ENCODE peak calls at places on chromosomes 3 and 15, in eight cellular contexts. Z, O, G, L, C, T, I and Q are unnamed samples.

GRCh38 chr3:139473155-139473771 is 3.1 kb downstream of the RBP2 start:
- DNase-seq in L (peak), C (no peak), G (no peak), Z (no peak), I (no peak), O (no peak), T (no peak), Q (no peak)

GRCh38 chr3:129592362-129593150 is 13.9 kb downstream of the PLXND1 start:
- DNase-seq in I (peak), G (peak), O (peak), C (no peak), T (peak), L (peak), Z (no peak), Q (no peak)

GRCh38 chr15:40969363-40969762 is 16.1 kb downstream of the CHAC1 start:
- DNase-seq in G (no peak), C (no peak), T (no peak), L (no peak), Z (no peak), O (no peak), I (peak), Q (no peak)

GRCh38 chr15:66758844-66759243 is 56.8 kb downstream of the SMAD6 start:
- DNase-seq in G (no peak), C (no peak), Z (no peak), I (no peak), O (no peak), T (no peak), L (no peak), Q (peak)

GRCh38 chr15:30922469-30923311 is 19.0 kb downstream of the FAN1 start:
- DNase-seq in O (no peak), I (peak), L (no peak), Z (peak), G (no peak), T (peak), C (peak), Q (peak)

GRCh38 chr3:129085165-129085715 is 24.7 kb downstream of the GP9 start:
- DNase-seq in T (no peak), L (no peak), G (no peak), O (no peak), C (no peak), Z (no peak), I (no peak), Q (no peak)

GRCh38 chr15:64067564-64068030 is 21.3 kb upstream of the DAPK2 start:
- DNase-seq in C (no peak), Z (peak), I (peak), T (peak), L (peak), O (peak), G (no peak), Q (peak)

GRCh38 chr3:163953526-163953925 is 1124.8 kb downstream of the SI start:
- DNase-seq in T (no peak), G (peak), Z (no peak), O (no peak), C (no peak), L (no peak), I (peak), Q (no peak)

GRCh38 chr15:92168284-92168683 is 225.4 kb upstream of the ST8SIA2 start:
- DNase-seq in I (no peak), C (no peak), Z (no peak), G (no peak), O (no peak), L (no peak), T (no peak), Q (no peak)

GRCh38 chr15:78415284-78415683 is 22.7 kb upstream of the IREB2 start:
- DNase-seq in O (no peak), Z (peak), I (peak), C (no peak), L (peak), T (peak), G (no peak), Q (peak)

GRCh38 chr3:57060089-57060829 is at the start of gene SPATA12:
- DNase-seq in T (peak), O (peak), I (peak), Z (peak), C (peak), L (peak), G (peak), Q (peak)

GRCh38 chr3:142586803-142587406 is 8.4 kb upstream of the ATR start:
- DNase-seq in G (no peak), C (no peak), O (no peak), I (no peak), L (peak), Z (peak), T (peak), Q (peak)

GRCh38 chr15:31216210-31216911 is 110.3 kb upstream of the KLF13 start:
- DNase-seq in I (peak), C (no peak), Z (peak), L (peak), T (no peak), O (peak), G (peak), Q (peak)

GRCh38 chr3:197809356-197810020 is 18.4 kb downstream of the LRCH3 start:
- DNase-seq in T (no peak), C (peak), G (no peak), O (no peak), Z (peak), I (no peak), L (peak), Q (peak)

GRCh38 chr15:75649848-75650247 is 2.1 kb downstream of the SNX33 start:
- DNase-seq in T (no peak), O (no peak), G (no peak), I (peak), Z (no peak), C (no peak), L (no peak), Q (no peak)

GRCh38 chr3:110341047-110341446 is 730.6 kb upstream of the NECTIN3 start:
- DNase-seq in T (no peak), O (no peak), C (peak), L (peak), I (no peak), G (no peak), Z (peak), Q (peak)

GRCh38 chr3:52225452-52226228 is at the start of gene TLR9:
- DNase-seq in Z (no peak), G (peak), C (no peak), O (no peak), T (no peak), L (no peak), I (no peak), Q (no peak)

GRCh38 chr3:69174871-69175737 is 52.7 kb upstream of the LMOD3 start:
- DNase-seq in Z (no peak), G (no peak), C (no peak), L (peak), O (no peak), I (no peak), T (no peak), Q (peak)

GRCh38 chr3:174436367-174436766 is 422.8 kb upstream of the NAALADL2 start:
- DNase-seq in G (no peak), O (no peak), T (no peak), I (no peak), C (no peak), L (peak), Z (no peak), Q (no peak)

GRCh38 chr15:69035205-69035917 is 20.9 kb downstream of the NOX5 start:
- DNase-seq in Z (no peak), C (no peak), I (no peak), T (peak), O (no peak), L (no peak), G (no peak), Q (peak)
- TF ChIP-seq CTCF in Z (no peak), C (no peak), I (no peak), T (peak), O (peak), L (peak), G (no peak), Q (peak)

GRCh38 chr3:21995079-21995607 is 244.1 kb upstream of the ZNF385D start:
- DNase-seq in T (no peak), O (no peak), L (no peak), Z (no peak), C (no peak), G (no peak), I (no peak), Q (no peak)

GRCh38 chr3:21989643-21990042 is 238.6 kb upstream of the ZNF385D start:
- DNase-seq in L (no peak), T (no peak), I (no peak), C (no peak), Z (no peak), O (no peak), G (no peak), Q (no peak)
- H3K4me3 ChIP-seq in L (no peak), T (no peak), I (no peak), C (no peak), Z (no peak), O (no peak), G (no peak), Q (no peak)

GRCh38 chr3:9248232-9249191 is 934 bp downstream of the SRGAP3 start:
- DNase-seq in T (no peak), Z (no peak), I (no peak), C (no peak), O (no peak), G (no peak), L (no peak), Q (peak)

GRCh38 chr3:9247361-9248231 is 1.9 kb downstream of the SRGAP3 start:
- DNase-seq in C (no peak), L (no peak), T (no peak), O (no peak), Z (no peak), I (no peak), G (no peak), Q (no peak)

GRCh38 chr3:9251055-9251786 is 1.8 kb upstream of the SRGAP3 start:
- DNase-seq in L (no peak), O (peak), C (no peak), G (no peak), T (no peak), I (no peak), Z (no peak), Q (no peak)

GRCh38 chr3:9249273-9250192 is at the start of gene SRGAP3:
- DNase-seq in T (peak), C (peak), L (peak), O (peak), G (peak), I (peak), Z (peak), Q (peak)

DNA sequence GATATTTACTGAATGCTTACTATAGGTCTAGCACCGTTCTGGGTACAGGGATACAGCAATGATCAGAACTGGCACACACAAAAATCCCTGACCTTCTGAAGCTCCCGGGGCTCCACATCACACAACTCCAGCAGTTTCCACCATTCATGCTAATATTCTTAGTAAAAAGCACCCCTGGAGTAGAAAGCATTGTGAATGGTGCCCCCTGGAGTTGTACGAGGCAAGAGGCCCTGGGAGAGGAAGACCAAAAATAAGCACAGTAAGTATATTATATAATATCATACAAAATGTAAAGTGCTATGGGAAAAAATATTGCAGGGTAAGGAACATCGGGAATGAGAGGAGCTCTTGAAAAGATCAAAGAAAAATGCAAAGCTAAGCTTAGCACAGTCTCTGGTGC is 790 bp upstream of the SRGAP3 start:
- DNase-seq in T (no peak), I (no peak), O (no peak), L (no peak), G (no peak), C (no peak), Z (no peak), Q (no peak)
- TF ChIP-seq CTCF in T (no peak), I (no peak), O (peak), L (peak), G (no peak), C (peak), Z (peak), Q (no peak)

GRCh38 chr15:56805466-56806146 is 72.3 kb upstream of the ZNF280D start:
- DNase-seq in O (no peak), G (no peak), I (no peak), L (peak), C (peak), Z (peak), T (peak), Q (peak)
- H3K4me3 ChIP-seq in O (no peak), G (no peak), I (no peak), L (no peak), C (no peak), Z (peak), T (no peak), Q (peak)

DNA sequence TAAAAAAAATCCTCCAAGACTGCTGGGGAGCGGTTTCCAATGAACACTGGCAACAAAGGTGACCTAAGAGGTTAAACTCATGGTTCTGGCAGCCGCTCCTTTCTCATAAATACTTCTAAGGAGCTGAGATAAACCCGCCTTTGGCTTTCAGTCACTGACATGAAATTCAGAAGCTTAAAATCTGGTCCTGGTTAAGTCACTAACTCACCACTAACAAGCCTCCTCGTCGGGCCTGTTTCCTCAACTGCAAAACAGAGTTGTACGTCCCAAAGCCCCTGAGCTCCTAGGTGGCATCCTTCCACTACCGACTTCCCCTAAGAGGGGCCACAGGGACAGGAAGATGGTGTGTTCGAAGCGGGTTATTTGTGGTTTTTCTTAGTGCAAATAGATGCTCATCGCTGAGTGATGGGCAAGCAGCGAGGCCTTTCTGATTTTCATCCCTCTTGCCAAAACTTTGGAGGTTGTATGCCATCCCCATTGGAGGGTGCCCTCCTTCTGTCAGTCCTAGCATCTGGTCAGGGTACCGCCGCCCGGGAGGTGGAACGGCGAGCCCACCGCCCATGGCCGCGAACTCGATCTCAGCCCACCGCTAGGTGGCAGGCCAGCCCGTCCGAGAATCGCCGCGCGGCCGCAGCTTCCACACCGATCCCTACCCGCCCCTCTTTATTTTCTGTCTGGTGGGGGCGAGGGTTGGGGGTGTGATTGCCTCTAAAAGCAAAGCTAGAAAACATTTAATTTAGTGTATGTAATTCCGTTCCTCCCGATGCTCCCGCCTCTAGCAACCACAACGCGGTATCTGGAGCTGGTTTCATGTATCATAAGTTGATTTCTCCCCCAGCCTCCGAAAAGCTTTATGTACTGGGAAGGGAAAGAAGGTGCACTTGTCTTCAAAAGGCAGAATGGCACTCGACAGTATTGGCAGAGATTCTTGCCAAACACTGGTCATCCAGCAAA is 4.5 kb downstream of the BCL6 start:
- DNase-seq in Z (peak), C (peak), T (peak), G (peak), I (peak), O (peak), L (peak), Q (peak)
- TF ChIP-seq CTCF in Z (peak), C (peak), T (peak), G (peak), I (peak), O (peak), L (peak), Q (peak)

DNA sequence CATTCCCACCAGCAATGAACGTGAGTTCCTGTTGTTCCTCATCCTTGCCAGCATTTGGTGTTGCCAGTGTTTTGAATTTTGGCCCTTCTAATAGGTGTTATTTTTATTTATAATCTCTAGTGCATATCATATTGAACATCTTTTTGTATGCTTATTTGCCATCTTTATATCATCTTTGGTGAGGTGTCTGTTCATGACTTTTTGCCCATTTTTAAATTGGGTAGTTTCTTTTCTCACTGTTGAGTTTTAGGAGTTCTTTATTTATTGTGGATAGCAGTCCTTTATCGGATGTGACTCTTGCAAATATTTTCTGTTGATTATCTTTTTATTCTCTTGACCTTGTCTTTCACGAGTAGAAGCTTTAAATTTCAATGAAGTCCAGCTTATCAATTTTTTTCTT is 60.2 kb upstream of the ATP13A3 start:
- DNase-seq in C (no peak), Z (no peak), O (no peak), L (no peak), G (no peak), T (no peak), I (no peak), Q (no peak)
- H3K4me3 ChIP-seq in C (no peak), Z (no peak), O (no peak), L (no peak), G (no peak), T (no peak), I (no peak), Q (no peak)

GRCh38 chr3:188528390-188528789 is 374.4 kb downstream of the LPP start:
- DNase-seq in O (no peak), Z (no peak), C (no peak), L (peak), G (no peak), T (no peak), I (no peak), Q (no peak)

GRCh38 chr3:188524057-188524456 is 370.1 kb downstream of the LPP start:
- DNase-seq in C (no peak), T (no peak), I (no peak), L (no peak), G (no peak), Z (no peak), O (no peak), Q (no peak)

GRCh38 chr3:188523291-188523690 is 369.3 kb downstream of the LPP start:
- DNase-seq in I (no peak), T (no peak), C (no peak), L (no peak), Z (no peak), G (no peak), O (no peak), Q (no peak)

GRCh38 chr3:188527389-188527788 is 373.4 kb downstream of the LPP start:
- DNase-seq in I (no peak), Z (peak), T (no peak), O (no peak), C (no peak), L (no peak), G (no peak), Q (peak)

GRCh38 chr3:188526057-188526456 is 372.1 kb downstream of the LPP start:
- DNase-seq in I (peak), O (no peak), T (no peak), C (no peak), L (peak), G (no peak), Z (peak), Q (peak)
- TF ChIP-seq CTCF in I (no peak), O (no peak), T (no peak), C (no peak), L (no peak), G (no peak), Z (peak), Q (peak)

DNA sequence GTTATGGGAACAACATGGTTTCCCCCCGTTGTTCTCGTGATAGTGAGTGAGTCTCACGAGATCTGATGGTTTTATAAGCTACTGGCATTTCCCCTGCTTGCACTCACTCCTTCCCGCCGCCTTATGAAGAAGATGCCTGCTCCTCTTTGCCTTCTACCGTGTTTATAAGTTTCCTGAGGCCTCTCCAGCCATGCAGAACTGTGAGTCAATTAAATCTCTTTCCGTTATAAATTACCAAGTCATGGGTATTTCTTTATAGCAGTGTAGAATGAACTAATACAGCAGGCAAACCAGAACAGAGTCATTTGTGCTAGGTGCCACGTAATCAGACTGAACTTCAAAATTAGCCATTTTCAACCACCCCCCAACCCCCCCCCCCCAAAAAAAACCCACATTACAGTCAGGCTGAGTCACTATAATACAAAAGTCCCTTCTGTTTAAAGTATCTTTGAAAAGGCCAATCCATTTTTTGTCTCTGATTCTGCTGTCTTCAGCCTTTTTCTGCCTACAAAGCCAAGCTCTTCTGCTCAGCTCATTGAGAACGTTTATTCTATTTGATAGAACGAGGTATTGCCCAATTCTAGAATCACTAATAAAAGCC is 4.1 kb downstream of the OR4F6 start:
- DNase-seq in O (no peak), T (no peak), Z (peak), C (peak), L (peak), G (no peak), I (no peak), Q (no peak)
- H3K4me3 ChIP-seq in O (no peak), T (no peak), Z (no peak), C (no peak), L (no peak), G (no peak), I (no peak), Q (no peak)

GRCh38 chr15:32674681-32675080 is 33.2 kb downstream of the SCG5 start:
- DNase-seq in O (no peak), Z (peak), G (no peak), C (no peak), I (no peak), L (no peak), T (no peak), Q (no peak)
- TF ChIP-seq CTCF in O (no peak), Z (no peak), G (no peak), C (no peak), I (no peak), L (no peak), T (no peak), Q (no peak)

GRCh38 chr15:25058080-25058785 is 103.4 kb downstream of the SNRPN start:
- DNase-seq in T (no peak), G (no peak), C (no peak), L (no peak), Z (no peak), I (no peak), O (no peak), Q (no peak)
- H3K4me3 ChIP-seq in T (no peak), G (no peak), C (no peak), L (no peak), Z (no peak), I (no peak), O (no peak), Q (no peak)